ENCODE peak calls at places on chromosomes 11 and 22, in eight cellular contexts. One of them, this sample, is unnamed.

GRCh38 chr11:115008774-115009173 is 330.4 kb downstream of the NXPE2 start:
- DNase-seq in DND-41: no peak
- DNase-seq in A549: no peak
- DNase-seq in PC-3: no peak
- DNase-seq in IMR-90: no peak
- DNase-seq in prostate gland: no peak
- DNase-seq in mesendoderm: no peak
- DNase-seq in left ventricle myocardium inferior: no peak
- DNase-seq in this sample: no peak

GRCh38 chr22:37496651-37497599 is 10.7 kb upstream of the MFNG start:
- DNase-seq in DND-41: no peak
- DNase-seq in A549: peak; percentile 31
- DNase-seq in PC-3: peak; percentile 86
- DNase-seq in IMR-90: peak; percentile 93
- DNase-seq in prostate gland: no peak
- DNase-seq in mesendoderm: peak; percentile 61
- DNase-seq in left ventricle myocardium inferior: no peak
- DNase-seq in this sample: no peak

GRCh38 chr11:75347781-75348613 is 3.5 kb downstream of the ARRB1 start:
- DNase-seq in DND-41: no peak
- DNase-seq in A549: no peak
- DNase-seq in PC-3: no peak
- DNase-seq in IMR-90: peak; percentile 98
- DNase-seq in prostate gland: no peak
- DNase-seq in mesendoderm: no peak
- DNase-seq in left ventricle myocardium inferior: no peak
- DNase-seq in this sample: no peak

GRCh38 chr11:25566298-25567200 is 765.4 kb upstream of the ANO3 start:
- DNase-seq in DND-41: peak; percentile 37
- DNase-seq in A549: no peak
- DNase-seq in PC-3: no peak
- DNase-seq in IMR-90: no peak
- DNase-seq in prostate gland: no peak
- DNase-seq in mesendoderm: no peak
- DNase-seq in left ventricle myocardium inferior: peak; percentile 23
- DNase-seq in this sample: peak; percentile 14

GRCh38 chr11:11978098-11978637 is 30.3 kb downstream of the DKK3 start:
- DNase-seq in DND-41: no peak
- DNase-seq in A549: no peak
- DNase-seq in PC-3: no peak
- DNase-seq in IMR-90: no peak
- DNase-seq in prostate gland: no peak
- DNase-seq in mesendoderm: no peak
- DNase-seq in left ventricle myocardium inferior: no peak
- DNase-seq in this sample: no peak

GRCh38 chr11:28384418-28384817 is 276.2 kb downstream of the METTL15 start:
- DNase-seq in DND-41: no peak
- DNase-seq in A549: no peak
- DNase-seq in PC-3: peak; percentile 67
- DNase-seq in IMR-90: peak; percentile 99
- DNase-seq in prostate gland: no peak
- DNase-seq in mesendoderm: no peak
- DNase-seq in left ventricle myocardium inferior: no peak
- DNase-seq in this sample: no peak

GRCh38 chr11:64802370-64803162 is 448 bp downstream of the MAP4K2 start:
- DNase-seq in DND-41: peak; percentile 17
- DNase-seq in A549: no peak
- DNase-seq in PC-3: no peak
- DNase-seq in IMR-90: no peak
- DNase-seq in prostate gland: no peak
- DNase-seq in mesendoderm: peak; percentile 17
- DNase-seq in left ventricle myocardium inferior: peak; percentile 51
- DNase-seq in this sample: no peak

GRCh38 chr11:8867856-8868705 is 42.9 kb upstream of the AKIP1 start:
- DNase-seq in DND-41: no peak
- DNase-seq in A549: no peak
- DNase-seq in PC-3: no peak
- DNase-seq in IMR-90: peak; percentile 63
- DNase-seq in prostate gland: no peak
- DNase-seq in mesendoderm: no peak
- DNase-seq in left ventricle myocardium inferior: no peak
- DNase-seq in this sample: no peak

GRCh38 chr22:48972979-48973693 is 854.5 kb downstream of the BRD1 start:
- DNase-seq in DND-41: no peak
- DNase-seq in A549: no peak
- DNase-seq in PC-3: no peak
- DNase-seq in IMR-90: no peak
- DNase-seq in prostate gland: peak; percentile 2
- DNase-seq in mesendoderm: no peak
- DNase-seq in left ventricle myocardium inferior: no peak
- DNase-seq in this sample: no peak

GRCh38 chr11:44266056-44266780 is 43.7 kb downstream of the ALX4 start:
- DNase-seq in DND-41: no peak
- DNase-seq in A549: no peak
- DNase-seq in PC-3: no peak
- DNase-seq in IMR-90: no peak
- DNase-seq in prostate gland: no peak
- DNase-seq in mesendoderm: peak; percentile 26
- DNase-seq in left ventricle myocardium inferior: no peak
- DNase-seq in this sample: no peak

GRCh38 chr22:40193429-40194421 is 16.0 kb downstream of the TNRC6B start:
- DNase-seq in DND-41: no peak
- DNase-seq in A549: peak; percentile 5
- DNase-seq in PC-3: peak; percentile 31
- DNase-seq in IMR-90: peak; percentile 34
- DNase-seq in prostate gland: no peak
- DNase-seq in mesendoderm: peak; percentile 80
- DNase-seq in left ventricle myocardium inferior: no peak
- DNase-seq in this sample: no peak

GRCh38 chr11:84720706-84721402 is 906.3 kb downstream of the DLG2 start:
- DNase-seq in DND-41: no peak
- DNase-seq in A549: no peak
- DNase-seq in PC-3: no peak
- DNase-seq in IMR-90: no peak
- DNase-seq in prostate gland: no peak
- DNase-seq in mesendoderm: peak; percentile 76
- DNase-seq in left ventricle myocardium inferior: peak; percentile 22
- DNase-seq in this sample: peak; percentile 11
- H3K27ac ChIP-seq in DND-41: no peak overlapping the region
- H3K27ac ChIP-seq in A549: no peak overlapping the region
- H3K27ac ChIP-seq in PC-3: no peak overlapping the region
- H3K27ac ChIP-seq in IMR-90: no peak overlapping the region
- H3K27ac ChIP-seq in prostate gland: no peak overlapping the region
- H3K27ac ChIP-seq in mesendoderm: peak overlapping the region; percentile 77
- H3K27ac ChIP-seq in left ventricle myocardium inferior: no peak overlapping the region
- H3K27ac ChIP-seq in this sample: peak overlapping the region; percentile 7

GRCh38 chr11:125980421-125980820 is 34.6 kb downstream of the VSIG10L2 start:
- DNase-seq in DND-41: peak; percentile 34
- DNase-seq in A549: no peak
- DNase-seq in PC-3: no peak
- DNase-seq in IMR-90: no peak
- DNase-seq in prostate gland: no peak
- DNase-seq in mesendoderm: peak; percentile 4
- DNase-seq in left ventricle myocardium inferior: no peak
- DNase-seq in this sample: no peak

GRCh38 chr11:125979521-125979920 is 33.7 kb downstream of the VSIG10L2 start:
- DNase-seq in DND-41: no peak
- DNase-seq in A549: no peak
- DNase-seq in PC-3: no peak
- DNase-seq in IMR-90: no peak
- DNase-seq in prostate gland: no peak
- DNase-seq in mesendoderm: no peak
- DNase-seq in left ventricle myocardium inferior: no peak
- DNase-seq in this sample: no peak

GRCh38 chr11:125978171-125978570 is 32.3 kb downstream of the VSIG10L2 start:
- DNase-seq in DND-41: no peak
- DNase-seq in A549: no peak
- DNase-seq in PC-3: no peak
- DNase-seq in IMR-90: no peak
- DNase-seq in prostate gland: no peak
- DNase-seq in mesendoderm: no peak
- DNase-seq in left ventricle myocardium inferior: no peak
- DNase-seq in this sample: no peak

GRCh38 chr11:125978778-125979378 is 33.0 kb downstream of the VSIG10L2 start:
- DNase-seq in DND-41: no peak
- DNase-seq in A549: no peak
- DNase-seq in PC-3: no peak
- DNase-seq in IMR-90: no peak
- DNase-seq in prostate gland: no peak
- DNase-seq in mesendoderm: no peak
- DNase-seq in left ventricle myocardium inferior: no peak
- DNase-seq in this sample: no peak

DNA sequence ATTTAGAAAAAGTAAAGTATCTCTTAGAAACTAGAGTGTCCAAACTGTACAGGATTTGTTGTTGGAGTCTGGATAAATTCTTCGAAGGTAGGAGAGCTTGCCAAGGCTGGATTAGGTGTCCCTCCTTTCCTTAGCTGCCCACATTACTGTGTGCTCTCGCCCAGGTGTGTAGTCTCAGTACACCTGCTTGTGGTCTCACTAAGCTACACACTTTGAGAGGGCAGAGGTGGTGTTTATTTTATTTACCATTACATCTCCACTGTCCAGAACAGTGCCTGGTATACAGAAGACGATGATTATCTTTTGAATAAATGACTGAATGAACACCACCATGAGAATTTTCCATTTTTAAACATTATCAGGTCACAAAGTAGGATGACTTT is 36.5 kb downstream of the VSIG10L2 start:
- DNase-seq in DND-41: no peak
- DNase-seq in A549: no peak
- DNase-seq in PC-3: no peak
- DNase-seq in IMR-90: no peak
- DNase-seq in prostate gland: no peak
- DNase-seq in mesendoderm: no peak
- DNase-seq in left ventricle myocardium inferior: no peak
- DNase-seq in this sample: no peak
- H3K4me1 ChIP-seq in DND-41: peaks cover 10% of the 10 kb centered on the region
- H3K4me1 ChIP-seq in A549: peaks cover 10% of the 10 kb centered on the region
- H3K4me1 ChIP-seq in PC-3: peaks cover 14% of the 10 kb centered on the region
- H3K4me1 ChIP-seq in IMR-90: peaks cover 2% of the 10 kb centered on the region
- H3K4me1 ChIP-seq in prostate gland: no peaks in the 10 kb centered on the region
- H3K4me1 ChIP-seq in mesendoderm: no peaks in the 10 kb centered on the region
- H3K4me1 ChIP-seq in left ventricle myocardium inferior: no peaks in the 10 kb centered on the region
- H3K4me1 ChIP-seq in this sample: no peaks in the 10 kb centered on the region

DNA sequence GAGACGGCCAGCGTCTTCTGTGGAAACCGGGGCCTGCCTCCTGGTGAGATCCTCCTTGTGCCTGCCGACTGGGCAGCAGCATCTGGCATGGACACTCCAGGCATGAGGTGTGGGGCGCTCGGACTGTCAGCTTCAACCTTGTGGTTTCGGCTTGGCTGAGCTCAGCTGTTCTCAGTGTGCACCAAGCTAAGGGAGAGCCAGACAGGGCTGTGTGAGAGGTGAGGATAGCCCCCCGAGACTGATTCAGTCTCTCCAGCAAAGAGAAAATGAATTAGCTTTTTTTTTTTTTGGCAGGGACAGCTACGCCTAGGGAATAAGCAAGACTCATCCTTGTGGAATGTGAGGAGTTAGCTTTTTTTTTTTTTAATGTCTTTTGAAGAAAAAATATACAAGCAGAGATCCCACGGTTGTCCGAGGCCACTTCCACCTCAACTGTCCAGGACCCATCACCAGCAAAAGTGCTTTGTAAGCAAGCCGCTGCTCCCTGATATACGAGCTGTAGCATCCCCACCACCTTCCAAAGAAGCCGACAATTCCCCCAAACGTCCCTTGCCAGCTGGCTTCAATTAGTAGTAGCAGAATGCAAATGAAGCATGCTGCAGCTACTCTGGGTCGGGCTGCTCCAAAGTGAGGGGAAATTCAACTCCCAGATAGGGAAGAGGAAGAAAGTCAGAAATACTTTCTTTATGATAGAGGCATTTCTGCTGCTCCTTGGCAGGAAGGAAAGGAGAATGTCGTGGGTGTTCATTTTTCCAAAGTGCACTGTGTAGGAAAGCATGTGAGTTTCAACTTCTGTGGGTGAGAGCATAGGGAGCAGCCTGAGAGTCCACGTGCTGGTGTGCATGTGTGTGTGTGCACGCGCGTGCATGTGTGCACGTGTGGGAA is 9.8 kb upstream of the THY1 start:
- DNase-seq in DND-41: no peak
- DNase-seq in A549: no peak
- DNase-seq in PC-3: peak; percentile 68
- DNase-seq in IMR-90: peak; percentile 77
- DNase-seq in prostate gland: no peak
- DNase-seq in mesendoderm: peak; percentile 62
- DNase-seq in left ventricle myocardium inferior: no peak
- DNase-seq in this sample: no peak
- H3K4me3 ChIP-seq in DND-41: no peak overlapping the region
- H3K4me3 ChIP-seq in A549: no peak overlapping the region
- H3K4me3 ChIP-seq in PC-3: no peak overlapping the region
- H3K4me3 ChIP-seq in IMR-90: peak overlapping the region; percentile 14
- H3K4me3 ChIP-seq in prostate gland: no peak overlapping the region
- H3K4me3 ChIP-seq in mesendoderm: no peak overlapping the region
- H3K4me3 ChIP-seq in left ventricle myocardium inferior: peak overlapping the region; percentile 6
- H3K4me3 ChIP-seq in this sample: no peak overlapping the region

GRCh38 chr11:94734563-94735275 is 33.4 kb upstream of the AMOTL1 start:
- DNase-seq in DND-41: peak; percentile 34
- DNase-seq in A549: no peak
- DNase-seq in PC-3: peak; percentile 76
- DNase-seq in IMR-90: no peak
- DNase-seq in prostate gland: no peak
- DNase-seq in mesendoderm: peak; percentile 99
- DNase-seq in left ventricle myocardium inferior: no peak
- DNase-seq in this sample: no peak
- H3K27ac ChIP-seq in DND-41: no peak overlapping the region
- H3K27ac ChIP-seq in A549: peak overlapping the region; percentile 73
- H3K27ac ChIP-seq in PC-3: peak overlapping the region; percentile 96
- H3K27ac ChIP-seq in IMR-90: no peak overlapping the region
- H3K27ac ChIP-seq in prostate gland: no peak overlapping the region
- H3K27ac ChIP-seq in mesendoderm: peak overlapping the region; percentile 96
- H3K27ac ChIP-seq in left ventricle myocardium inferior: peak overlapping the region; percentile 88
- H3K27ac ChIP-seq in this sample: peak overlapping the region; percentile 79

GRCh38 chr11:77071671-77072605 is 5.2 kb downstream of the CAPN5 start:
- DNase-seq in DND-41: no peak
- DNase-seq in A549: no peak
- DNase-seq in PC-3: no peak
- DNase-seq in IMR-90: peak; percentile 37
- DNase-seq in prostate gland: no peak
- DNase-seq in mesendoderm: peak; percentile 40
- DNase-seq in left ventricle myocardium inferior: no peak
- DNase-seq in this sample: no peak
- H3K4me1 ChIP-seq in DND-41: peaks cover 17% of the 10 kb centered on the region
- H3K4me1 ChIP-seq in A549: peaks cover 49% of the 10 kb centered on the region
- H3K4me1 ChIP-seq in PC-3: peaks cover 36% of the 10 kb centered on the region
- H3K4me1 ChIP-seq in IMR-90: peaks cover 36% of the 10 kb centered on the region
- H3K4me1 ChIP-seq in prostate gland: peaks cover 29% of the 10 kb centered on the region
- H3K4me1 ChIP-seq in mesendoderm: no peaks in the 10 kb centered on the region
- H3K4me1 ChIP-seq in left ventricle myocardium inferior: peaks cover 44% of the 10 kb centered on the region
- H3K4me1 ChIP-seq in this sample: peaks cover 26% of the 10 kb centered on the region